ENCODE peak calls at places on chromosomes 1 and 21, in five cellular contexts. M, R, G, H and Y are unnamed samples.
A peak's percentile ranks its signal among the peaks of the same experiment; 100 is the strongest.

GRCh38 chr1:161206411-161207140 is 4.4 kb downstream of the NDUFS2 start:
- DNase-seq in M (no peak), R (no peak), G (no peak), H (no peak), Y (no peak)

GRCh38 chr1:162056043-162056442 is 13.4 kb upstream of the NOS1AP start:
- DNase-seq in M (peak; percentile 56), R (peak; percentile 83), G (peak; percentile 77), H (peak; percentile 70), Y (peak; percentile 89)

GRCh38 chr1:157429841-157430240 is 122.5 kb downstream of the FCRL5 start:
- DNase-seq in M (no peak), R (no peak), G (peak; percentile 14), H (no peak), Y (no peak)

GRCh38 chr21:18759751-18760161 is 356.2 kb upstream of the TMPRSS15 start:
- DNase-seq in M (no peak), R (no peak), G (no peak), H (no peak), Y (peak; percentile 29)

GRCh38 chr1:31238986-31239613 is 587 bp downstream of the NKAIN1 start:
- DNase-seq in M (no peak), R (peak; percentile 21), G (peak; percentile 62), H (no peak), Y (no peak)

GRCh38 chr1:25895365-25895990 is 10.7 kb downstream of the STMN1 start:
- DNase-seq in M (peak; percentile 96), R (peak; percentile 95), G (peak; percentile 95), H (peak; percentile 91), Y (peak; percentile 92)

GRCh38 chr1:210775289-210775688 is 358.7 kb downstream of the KCNH1 start:
- DNase-seq in M (no peak), R (no peak), G (no peak), H (no peak), Y (no peak)

GRCh38 chr1:159200759-159201158 is 3.9 kb upstream of the ACKR1 start:
- DNase-seq in M (no peak), R (no peak), G (no peak), H (no peak), Y (no peak)

GRCh38 chr1:234853906-234854647 is 244.1 kb upstream of the IRF2BP2 start:
- DNase-seq in M (no peak), R (no peak), G (no peak), H (no peak), Y (no peak)

GRCh38 chr1:41523071-41523470 is 38.6 kb upstream of the EDN2 start:
- DNase-seq in M (no peak), R (no peak), G (no peak), H (no peak), Y (no peak)

GRCh38 chr1:29636936-29637335 is 400.6 kb downstream of the PTPRU start:
- DNase-seq in M (no peak), R (no peak), G (no peak), H (no peak), Y (no peak)

GRCh38 chr1:113928129-113928949 is 785 bp upstream of the HIPK1 start:
- DNase-seq in M (no peak), R (no peak), G (peak; percentile 24), H (no peak), Y (peak; percentile 31)

GRCh38 chr1:168081373-168082007 is 55.2 kb downstream of the GPR161 start:
- DNase-seq in M (peak; percentile 32), R (peak; percentile 35), G (no peak), H (no peak), Y (no peak)

GRCh38 chr1:13801232-13801631 is 101.2 kb downstream of the PRDM2 start:
- DNase-seq in M (no peak), R (no peak), G (no peak), H (peak; percentile 40), Y (peak; percentile 36)

GRCh38 chr1:110672001-110672752 is 2.6 kb downstream of the KCNA3 start:
- DNase-seq in M (peak; percentile 64), R (no peak), G (no peak), H (no peak), Y (no peak)

GRCh38 chr1:11354893-11355593 is 82.0 kb downstream of the UBIAD1 start:
- DNase-seq in M (no peak), R (no peak), G (no peak), H (no peak), Y (no peak)

GRCh38 chr1:78035121-78035520 is 10.6 kb upstream of the GIPC2 start:
- DNase-seq in M (no peak), R (no peak), G (no peak), H (no peak), Y (no peak)

DNA sequence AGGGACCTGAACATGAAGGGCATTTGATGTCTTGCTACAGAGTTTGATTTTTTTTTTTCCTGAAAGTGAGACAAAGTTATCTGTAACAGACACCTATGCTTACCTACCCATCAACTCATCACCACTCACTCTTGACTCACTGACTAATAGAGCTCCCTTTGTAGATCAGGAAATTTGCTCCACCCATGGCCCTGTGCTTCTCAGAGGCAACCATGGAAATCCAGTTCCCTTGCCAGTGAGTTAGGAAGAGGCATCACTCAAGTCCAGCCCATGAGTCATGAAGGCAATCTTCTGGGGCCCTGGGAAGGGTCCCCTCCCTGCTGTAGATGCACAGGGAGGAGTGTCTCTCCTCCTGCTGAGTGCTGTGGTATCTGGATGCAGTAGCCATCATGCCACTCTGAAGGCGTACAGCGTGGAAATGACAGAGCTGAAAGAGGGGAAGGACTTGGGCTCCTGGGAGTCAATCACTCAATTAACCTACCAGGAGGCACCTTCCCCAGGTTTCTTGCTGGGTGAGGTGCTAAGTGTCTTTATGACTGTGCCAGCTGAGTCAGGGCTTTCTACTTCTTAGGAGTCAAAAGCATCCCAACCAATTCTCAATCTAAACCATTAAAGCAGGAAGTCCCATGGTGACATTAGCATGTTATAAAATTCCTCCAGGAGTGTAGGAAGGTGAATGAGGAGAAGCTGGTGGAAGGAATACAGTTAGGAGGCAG is 56.1 kb downstream of the DNTTIP2 start:
- DNase-seq in M (no peak), R (no peak), G (no peak), H (no peak), Y (peak; percentile 94)
- H3K4me1 ChIP-seq in M (peaks cover 5% of the 10 kb centered on the region), R (peaks cover 12% of the 10 kb centered on the region), G (peaks cover 18% of the 10 kb centered on the region), H (no peaks in the 10 kb centered on the region), Y (peaks cover 41% of the 10 kb centered on the region)

DNA sequence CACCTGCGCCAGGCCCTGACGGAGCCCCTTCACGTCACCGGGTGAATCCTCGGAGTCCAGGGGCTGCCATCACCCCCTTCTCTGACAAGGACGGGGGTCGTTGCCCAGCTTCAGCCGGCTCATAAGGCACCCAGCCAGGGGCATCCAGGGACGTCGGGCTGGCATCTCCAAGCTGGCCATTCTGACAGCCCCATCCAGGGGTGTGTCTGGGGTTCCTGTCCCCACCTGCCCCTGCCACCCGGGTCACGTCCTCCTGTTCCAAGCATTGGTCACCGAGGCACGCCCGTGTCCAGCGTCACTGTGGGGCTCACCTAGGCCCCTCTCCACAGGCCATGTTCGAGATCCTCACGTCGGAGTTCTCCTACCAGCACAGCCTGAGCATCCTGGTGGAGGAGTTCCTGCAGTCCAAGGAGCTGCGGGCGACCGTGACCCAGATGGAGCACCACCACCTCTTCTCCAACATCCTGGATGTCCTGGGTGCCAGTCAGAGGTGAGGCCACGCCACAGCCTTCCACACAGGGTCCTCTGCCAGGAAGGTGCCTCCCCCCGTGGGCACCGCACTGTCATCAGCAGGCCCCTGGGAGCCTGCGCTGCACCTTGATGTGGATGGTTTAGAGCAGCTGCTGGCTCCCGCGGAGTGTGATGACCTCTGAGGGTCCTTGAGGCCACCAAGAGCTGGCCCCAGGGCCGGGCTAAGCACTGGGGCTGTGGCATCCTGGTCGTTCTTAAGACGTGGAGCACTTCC is 14.8 kb downstream of the ARHGEF16 start:
- DNase-seq in M (no peak), R (no peak), G (no peak), H (no peak), Y (no peak)
- H3K27me3 ChIP-seq in M (no peaks in the 10 kb centered on the region), R (no peaks in the 10 kb centered on the region), G (no peaks in the 10 kb centered on the region), H (no peaks in the 10 kb centered on the region), Y (no peaks in the 10 kb centered on the region)

DNA sequence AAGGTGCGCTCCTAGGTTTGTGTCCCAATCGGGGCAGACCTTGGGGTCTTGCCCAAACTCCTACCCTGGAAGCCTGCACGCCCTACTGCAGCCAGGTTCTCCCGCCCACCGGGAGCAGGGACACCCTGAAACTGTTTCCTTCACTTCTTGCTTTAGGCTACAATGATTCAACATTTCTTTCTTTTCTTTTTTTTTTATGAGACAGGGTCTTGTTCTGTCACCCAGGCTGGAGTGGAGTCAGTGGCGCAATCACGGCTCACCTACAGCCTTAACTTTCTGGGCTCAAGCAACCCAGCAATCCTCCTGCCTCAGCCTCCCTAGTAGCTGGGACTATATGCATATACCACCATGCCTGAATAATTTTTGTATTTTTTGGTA is 75.8 kb downstream of the ITPKB start:
- DNase-seq in M (no peak), R (no peak), G (no peak), H (no peak), Y (no peak)
- H3K4me1 ChIP-seq in M (no peaks in the 10 kb centered on the region), R (peaks cover 51% of the 10 kb centered on the region), G (peaks cover 34% of the 10 kb centered on the region), H (peaks cover 100% of the 10 kb centered on the region), Y (peaks cover 35% of the 10 kb centered on the region)

GRCh38 chr1:7587108-7587507 is 184.0 kb upstream of the VAMP3 start:
- DNase-seq in M (no peak), R (no peak), G (no peak), H (no peak), Y (no peak)
- H3K27me3 ChIP-seq in M (no peaks in the 10 kb centered on the region), R (no peaks in the 10 kb centered on the region), G (no peaks in the 10 kb centered on the region), H (no peaks in the 10 kb centered on the region), Y (peaks cover 53% of the 10 kb centered on the region)

DNA sequence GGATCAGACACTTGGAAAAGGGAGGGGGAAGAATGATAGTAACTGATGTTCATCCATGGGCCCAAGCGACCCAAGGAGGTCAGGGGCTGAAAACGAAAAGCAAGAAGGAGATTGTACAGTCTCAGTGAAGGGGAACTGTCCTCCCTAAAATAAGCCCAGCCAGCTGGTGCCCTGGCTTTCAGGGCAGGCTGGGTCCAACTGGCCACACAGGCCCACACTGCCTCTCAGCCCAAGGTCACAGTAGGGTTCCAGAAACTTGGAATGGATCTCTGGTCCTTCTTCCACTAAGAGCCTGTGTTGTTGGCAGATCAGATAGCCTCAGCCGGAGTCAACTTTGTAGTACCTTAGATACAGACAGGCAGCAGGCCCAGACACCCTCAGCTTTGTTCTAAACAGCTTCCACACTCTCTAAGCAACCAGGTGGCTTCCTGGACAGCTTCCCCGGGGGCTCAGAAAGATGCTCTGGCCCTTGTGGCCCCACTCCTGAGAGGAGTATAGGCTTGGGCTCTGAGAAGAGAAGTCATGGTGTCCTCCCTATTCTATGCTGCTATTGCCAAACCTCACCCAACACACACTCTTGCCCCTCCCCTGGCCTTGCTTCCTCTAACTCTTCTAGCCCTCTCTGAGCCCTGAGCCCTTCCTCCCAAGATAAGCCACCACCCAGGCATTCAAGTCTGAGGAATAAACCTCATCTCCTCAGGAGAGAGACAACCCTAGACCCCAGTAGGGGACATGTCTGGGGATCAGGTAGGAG is 50.1 kb downstream of the DMAP1 start:
- DNase-seq in M (no peak), R (no peak), G (no peak), H (no peak), Y (no peak)
- H3K4me1 ChIP-seq in M (no peaks in the 10 kb centered on the region), R (no peaks in the 10 kb centered on the region), G (peaks cover 21% of the 10 kb centered on the region), H (no peaks in the 10 kb centered on the region), Y (peaks cover 7% of the 10 kb centered on the region)

DNA sequence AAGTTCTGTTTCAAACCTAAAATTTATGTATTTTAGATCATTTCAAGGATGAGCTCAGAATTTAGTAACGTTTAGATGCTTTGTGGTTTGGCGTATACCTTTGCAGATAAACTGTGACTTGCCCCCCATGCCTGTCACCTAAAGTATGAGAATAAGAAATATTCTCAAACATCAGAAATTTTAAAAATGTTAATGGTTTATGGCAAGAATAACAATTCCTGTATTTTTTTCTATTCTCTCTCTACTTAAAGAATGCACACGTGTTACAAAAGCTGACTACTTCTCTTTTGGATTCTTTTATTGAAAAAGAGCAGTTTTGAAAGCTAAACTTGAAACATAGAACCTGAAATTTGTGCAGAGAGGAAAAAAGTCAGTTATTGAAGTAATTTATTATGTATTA is 3.9 kb downstream of the NFIA start:
- DNase-seq in M (no peak), R (peak; percentile 24), G (no peak), H (no peak), Y (no peak)
- H3K27me3 ChIP-seq in M (no peaks in the 10 kb centered on the region), R (no peaks in the 10 kb centered on the region), G (no peaks in the 10 kb centered on the region), H (no peaks in the 10 kb centered on the region), Y (no peaks in the 10 kb centered on the region)